ENCODE peak calls at places on chromosomes 5 and 9, in six cellular contexts. One of them, this sample, is unnamed. For H3K27me3, the result is how much of the 10 kb centered on the place peaks cover.

GRCh38 chr9:134544388-134545212 is 97.0 kb upstream of the COL5A1 start:
- DNase-seq in A673: peak
- DNase-seq in Peyer's patch: no peak
- DNase-seq in CD8-positive, alpha-beta T cell: no peak
- DNase-seq in tibial nerve: peak
- DNase-seq in endothelial cell of umbilical vein: peak
- DNase-seq in this sample: no peak

GRCh38 chr5:142618125-142618524 is 67.8 kb downstream of the FGF1 start:
- DNase-seq in A673: peak
- DNase-seq in CD8-positive, alpha-beta T cell: no peak
- DNase-seq in tibial nerve: no peak
- DNase-seq in Peyer's patch: no peak
- DNase-seq in endothelial cell of umbilical vein: peak
- DNase-seq in this sample: no peak

GRCh38 chr9:88799706-88800682 is 191.3 kb upstream of the S1PR3 start:
- DNase-seq in tibial nerve: no peak
- DNase-seq in Peyer's patch: no peak
- DNase-seq in A673: no peak
- DNase-seq in endothelial cell of umbilical vein: peak
- DNase-seq in CD8-positive, alpha-beta T cell: no peak
- DNase-seq in this sample: no peak

GRCh38 chr5:168978015-168978414 is 322.9 kb downstream of the SLIT3 start:
- DNase-seq in A673: no peak
- DNase-seq in Peyer's patch: no peak
- DNase-seq in endothelial cell of umbilical vein: no peak
- DNase-seq in tibial nerve: no peak
- DNase-seq in CD8-positive, alpha-beta T cell: no peak
- DNase-seq in this sample: no peak

GRCh38 chr5:13248236-13248635 is 696.3 kb downstream of the DNAH5 start:
- DNase-seq in A673: no peak
- DNase-seq in CD8-positive, alpha-beta T cell: no peak
- DNase-seq in Peyer's patch: no peak
- DNase-seq in endothelial cell of umbilical vein: peak
- DNase-seq in tibial nerve: no peak
- DNase-seq in this sample: no peak

GRCh38 chr9:86706391-86706790 is 240.9 kb downstream of the GAS1 start:
- DNase-seq in Peyer's patch: no peak
- DNase-seq in A673: no peak
- DNase-seq in tibial nerve: no peak
- DNase-seq in CD8-positive, alpha-beta T cell: no peak
- DNase-seq in endothelial cell of umbilical vein: no peak
- DNase-seq in this sample: no peak

GRCh38 chr5:18394154-18394804 is 760.0 kb downstream of the TAF11L14 start:
- DNase-seq in endothelial cell of umbilical vein: peak
- DNase-seq in Peyer's patch: peak
- DNase-seq in tibial nerve: peak
- DNase-seq in CD8-positive, alpha-beta T cell: peak
- DNase-seq in A673: peak
- DNase-seq in this sample: no peak

GRCh38 chr5:54443264-54443663 is 12.2 kb upstream of the HSPB3 start:
- DNase-seq in Peyer's patch: no peak
- DNase-seq in CD8-positive, alpha-beta T cell: no peak
- DNase-seq in endothelial cell of umbilical vein: peak
- DNase-seq in A673: peak
- DNase-seq in tibial nerve: peak
- DNase-seq in this sample: peak

GRCh38 chr5:122019936-122020590 is 58.0 kb downstream of the LOX start:
- DNase-seq in tibial nerve: no peak
- DNase-seq in A673: no peak
- DNase-seq in endothelial cell of umbilical vein: no peak
- DNase-seq in CD8-positive, alpha-beta T cell: no peak
- DNase-seq in Peyer's patch: no peak
- DNase-seq in this sample: no peak

GRCh38 chr5:117203584-117203983 is 629.0 kb upstream of the SEMA6A start:
- DNase-seq in tibial nerve: no peak
- DNase-seq in A673: no peak
- DNase-seq in endothelial cell of umbilical vein: no peak
- DNase-seq in Peyer's patch: no peak
- DNase-seq in CD8-positive, alpha-beta T cell: no peak
- DNase-seq in this sample: no peak

GRCh38 chr5:93583799-93584530 is 943 bp downstream of the NR2F1 start:
- DNase-seq in tibial nerve: no peak
- DNase-seq in CD8-positive, alpha-beta T cell: peak
- DNase-seq in endothelial cell of umbilical vein: peak
- DNase-seq in A673: peak
- DNase-seq in Peyer's patch: no peak
- DNase-seq in this sample: no peak

GRCh38 chr5:57032151-57032551 is 80.2 kb upstream of the MIER3 start:
- DNase-seq in Peyer's patch: peak
- DNase-seq in CD8-positive, alpha-beta T cell: no peak
- DNase-seq in A673: no peak
- DNase-seq in endothelial cell of umbilical vein: no peak
- DNase-seq in tibial nerve: no peak
- DNase-seq in this sample: no peak

GRCh38 chr9:91923145-91923544 is 26.9 kb downstream of the ROR2 start:
- DNase-seq in CD8-positive, alpha-beta T cell: no peak
- DNase-seq in endothelial cell of umbilical vein: no peak
- DNase-seq in A673: no peak
- DNase-seq in tibial nerve: no peak
- DNase-seq in Peyer's patch: no peak
- DNase-seq in this sample: no peak

GRCh38 chr5:55234171-55234700 is 828 bp upstream of the CCNO start:
- DNase-seq in CD8-positive, alpha-beta T cell: no peak
- DNase-seq in Peyer's patch: peak
- DNase-seq in tibial nerve: no peak
- DNase-seq in endothelial cell of umbilical vein: peak
- DNase-seq in A673: peak
- DNase-seq in this sample: no peak

GRCh38 chr5:10324519-10325370 is 17.0 kb upstream of the CMBL start:
- DNase-seq in endothelial cell of umbilical vein: no peak
- DNase-seq in Peyer's patch: peak
- DNase-seq in tibial nerve: no peak
- DNase-seq in A673: no peak
- DNase-seq in CD8-positive, alpha-beta T cell: no peak
- DNase-seq in this sample: no peak

GRCh38 chr5:92147263-92147662 is 764.1 kb upstream of the ARRDC3 start:
- DNase-seq in endothelial cell of umbilical vein: no peak
- DNase-seq in CD8-positive, alpha-beta T cell: no peak
- DNase-seq in Peyer's patch: no peak
- DNase-seq in A673: no peak
- DNase-seq in tibial nerve: no peak
- DNase-seq in this sample: no peak

GRCh38 chr9:107108367-107108766 is 174.7 kb upstream of the RAD23B start:
- DNase-seq in endothelial cell of umbilical vein: no peak
- DNase-seq in A673: no peak
- DNase-seq in Peyer's patch: no peak
- DNase-seq in CD8-positive, alpha-beta T cell: no peak
- DNase-seq in tibial nerve: no peak
- DNase-seq in this sample: no peak

GRCh38 chr9:113998529-113999255 is 79.4 kb downstream of the AMBP start:
- DNase-seq in A673: peak
- DNase-seq in tibial nerve: peak
- DNase-seq in Peyer's patch: peak
- DNase-seq in CD8-positive, alpha-beta T cell: no peak
- DNase-seq in endothelial cell of umbilical vein: no peak
- DNase-seq in this sample: no peak

GRCh38 chr9:36137392-36138004 is 965 bp downstream of the GLIPR2 start:
- DNase-seq in A673: no peak
- DNase-seq in tibial nerve: no peak
- DNase-seq in CD8-positive, alpha-beta T cell: no peak
- DNase-seq in Peyer's patch: peak
- DNase-seq in endothelial cell of umbilical vein: peak
- DNase-seq in this sample: no peak

GRCh38 chr5:133780619-133781280 is 168.4 kb upstream of the FSTL4 start:
- DNase-seq in tibial nerve: no peak
- DNase-seq in Peyer's patch: no peak
- DNase-seq in CD8-positive, alpha-beta T cell: no peak
- DNase-seq in endothelial cell of umbilical vein: no peak
- DNase-seq in A673: no peak
- DNase-seq in this sample: no peak

GRCh38 chr5:127521138-127521770 is 3.8 kb downstream of the PRRC1 start:
- DNase-seq in tibial nerve: no peak
- DNase-seq in A673: no peak
- DNase-seq in endothelial cell of umbilical vein: no peak
- DNase-seq in Peyer's patch: no peak
- DNase-seq in CD8-positive, alpha-beta T cell: no peak
- DNase-seq in this sample: no peak

GRCh38 chr9:134917431-134918373 is at the start of gene FCN1:
- DNase-seq in Peyer's patch: peak
- DNase-seq in endothelial cell of umbilical vein: no peak
- DNase-seq in A673: peak
- DNase-seq in CD8-positive, alpha-beta T cell: no peak
- DNase-seq in tibial nerve: no peak
- DNase-seq in this sample: no peak

GRCh38 chr9:120983259-120983837 is 56.8 kb upstream of the TRAF1 start:
- DNase-seq in CD8-positive, alpha-beta T cell: no peak
- DNase-seq in Peyer's patch: no peak
- DNase-seq in A673: no peak
- DNase-seq in endothelial cell of umbilical vein: no peak
- DNase-seq in tibial nerve: no peak
- DNase-seq in this sample: peak

GRCh38 chr5:129963359-129963758 is 59.1 kb downstream of the CHSY3 start:
- DNase-seq in tibial nerve: peak
- DNase-seq in Peyer's patch: no peak
- DNase-seq in CD8-positive, alpha-beta T cell: no peak
- DNase-seq in endothelial cell of umbilical vein: peak
- DNase-seq in A673: no peak
- DNase-seq in this sample: no peak

GRCh38 chr5:178325311-178326053 is 92.9 kb upstream of the PHYKPL start:
- DNase-seq in tibial nerve: no peak
- DNase-seq in endothelial cell of umbilical vein: no peak
- DNase-seq in A673: no peak
- DNase-seq in Peyer's patch: no peak
- DNase-seq in CD8-positive, alpha-beta T cell: no peak
- DNase-seq in this sample: no peak

GRCh38 chr5:137126829-137127228 is 372.3 kb downstream of the SPOCK1 start:
- DNase-seq in endothelial cell of umbilical vein: no peak
- DNase-seq in Peyer's patch: no peak
- DNase-seq in tibial nerve: no peak
- DNase-seq in A673: no peak
- DNase-seq in CD8-positive, alpha-beta T cell: no peak
- DNase-seq in this sample: no peak

GRCh38 chr9:114782586-114782985 is 23.3 kb downstream of the TNFSF15 start:
- DNase-seq in CD8-positive, alpha-beta T cell: no peak
- DNase-seq in A673: no peak
- DNase-seq in Peyer's patch: no peak
- DNase-seq in endothelial cell of umbilical vein: no peak
- DNase-seq in tibial nerve: no peak
- DNase-seq in this sample: no peak

GRCh38 chr5:179967489-179967888 is 59.8 kb upstream of the TBC1D9B start:
- DNase-seq in A673: no peak
- DNase-seq in tibial nerve: no peak
- DNase-seq in Peyer's patch: peak
- DNase-seq in endothelial cell of umbilical vein: no peak
- DNase-seq in CD8-positive, alpha-beta T cell: no peak
- DNase-seq in this sample: no peak

GRCh38 chr5:13944564-13945195 is at the start of gene DNAH5:
- DNase-seq in Peyer's patch: no peak
- DNase-seq in endothelial cell of umbilical vein: no peak
- DNase-seq in tibial nerve: no peak
- DNase-seq in A673: no peak
- DNase-seq in CD8-positive, alpha-beta T cell: no peak
- DNase-seq in this sample: no peak

GRCh38 chr5:92641031-92641962 is 939.7 kb downstream of the NR2F1-AS1 start:
- DNase-seq in CD8-positive, alpha-beta T cell: no peak
- DNase-seq in Peyer's patch: no peak
- DNase-seq in tibial nerve: peak
- DNase-seq in endothelial cell of umbilical vein: peak
- DNase-seq in A673: peak
- DNase-seq in this sample: no peak

GRCh38 chr5:125525356-125525755 is 778.9 kb upstream of the ZNF608 start:
- DNase-seq in endothelial cell of umbilical vein: no peak
- DNase-seq in tibial nerve: no peak
- DNase-seq in CD8-positive, alpha-beta T cell: no peak
- DNase-seq in A673: no peak
- DNase-seq in Peyer's patch: no peak
- DNase-seq in this sample: no peak

GRCh38 chr5:16464664-16465543 is 696 bp downstream of the ZNF622 start:
- DNase-seq in CD8-positive, alpha-beta T cell: peak
- DNase-seq in endothelial cell of umbilical vein: peak
- DNase-seq in Peyer's patch: peak
- DNase-seq in tibial nerve: no peak
- DNase-seq in A673: no peak
- DNase-seq in this sample: peak
- TF ChIP-seq CTCF in CD8-positive, alpha-beta T cell: no peak
- TF ChIP-seq CTCF in endothelial cell of umbilical vein: no peak
- TF ChIP-seq CTCF in Peyer's patch: peak
- TF ChIP-seq CTCF in tibial nerve: no peak
- TF ChIP-seq CTCF in A673: no peak
- TF ChIP-seq CTCF in this sample: peak

GRCh38 chr5:120843390-120843980 is 379.4 kb downstream of the PRR16 start:
- DNase-seq in Peyer's patch: no peak
- DNase-seq in A673: no peak
- DNase-seq in endothelial cell of umbilical vein: no peak
- DNase-seq in tibial nerve: no peak
- DNase-seq in CD8-positive, alpha-beta T cell: no peak
- DNase-seq in this sample: no peak

GRCh38 chr5:120852222-120852860 is 388.2 kb downstream of the PRR16 start:
- DNase-seq in tibial nerve: no peak
- DNase-seq in CD8-positive, alpha-beta T cell: no peak
- DNase-seq in A673: no peak
- DNase-seq in endothelial cell of umbilical vein: no peak
- DNase-seq in Peyer's patch: no peak
- DNase-seq in this sample: no peak

GRCh38 chr5:120848883-120849282 is 384.8 kb downstream of the PRR16 start:
- DNase-seq in endothelial cell of umbilical vein: no peak
- DNase-seq in A673: peak
- DNase-seq in Peyer's patch: no peak
- DNase-seq in CD8-positive, alpha-beta T cell: no peak
- DNase-seq in tibial nerve: no peak
- DNase-seq in this sample: no peak
- H3K27me3 ChIP-seq in endothelial cell of umbilical vein: under half
- H3K27me3 ChIP-seq in A673: under half
- H3K27me3 ChIP-seq in Peyer's patch: under half
- H3K27me3 ChIP-seq in CD8-positive, alpha-beta T cell: under half
- H3K27me3 ChIP-seq in tibial nerve: under half
- H3K27me3 ChIP-seq in this sample: under half

DNA sequence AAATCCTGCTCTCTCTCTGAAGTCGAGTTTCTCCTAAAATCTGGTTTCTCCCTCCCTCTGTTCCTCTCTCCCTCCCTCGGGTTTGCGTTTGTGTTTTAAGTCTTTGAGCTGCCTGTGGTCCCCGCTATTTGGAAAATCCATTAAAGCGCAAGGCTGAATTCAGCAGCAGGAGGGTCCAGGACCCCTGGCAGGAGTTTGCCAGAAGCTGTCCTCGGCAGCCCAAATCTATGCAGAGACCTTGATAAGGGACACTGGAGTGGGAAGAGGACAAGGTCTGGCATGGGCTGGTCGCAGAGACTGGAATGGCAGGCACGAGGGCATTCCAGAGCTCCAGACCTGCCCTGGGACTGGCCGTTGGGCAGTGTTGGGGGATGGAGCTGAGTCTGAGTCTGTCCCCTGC is 1.1 kb downstream of the PDZD2 start:
- DNase-seq in tibial nerve: no peak
- DNase-seq in A673: no peak
- DNase-seq in endothelial cell of umbilical vein: no peak
- DNase-seq in CD8-positive, alpha-beta T cell: no peak
- DNase-seq in Peyer's patch: no peak
- DNase-seq in this sample: no peak
- H3K4me3 ChIP-seq in tibial nerve: peak
- H3K4me3 ChIP-seq in A673: no peak
- H3K4me3 ChIP-seq in endothelial cell of umbilical vein: no peak
- H3K4me3 ChIP-seq in CD8-positive, alpha-beta T cell: no peak
- H3K4me3 ChIP-seq in Peyer's patch: no peak
- H3K4me3 ChIP-seq in this sample: no peak

GRCh38 chr9:69412741-69413150 is 87.7 kb downstream of the ENTREP1 start:
- DNase-seq in A673: peak
- DNase-seq in tibial nerve: no peak
- DNase-seq in Peyer's patch: no peak
- DNase-seq in endothelial cell of umbilical vein: peak
- DNase-seq in CD8-positive, alpha-beta T cell: no peak
- DNase-seq in this sample: no peak
- TF ChIP-seq CTCF in A673: peak
- TF ChIP-seq CTCF in tibial nerve: peak
- TF ChIP-seq CTCF in Peyer's patch: peak
- TF ChIP-seq CTCF in endothelial cell of umbilical vein: peak
- TF ChIP-seq CTCF in CD8-positive, alpha-beta T cell: no peak
- TF ChIP-seq CTCF in this sample: peak